ENCODE peak calls at places on chromosomes 12 and 14, in five cellular contexts. One of them, this sample, is unnamed.
A peak's percentile ranks its signal among the peaks of the same experiment; 100 is the strongest.

GRCh38 chr14:64510825-64511679 is 6.5 kb downstream of the ZBTB1 start:
- DNase-seq in upper lobe of left lung: peak; percentile 71
- DNase-seq in suprapubic skin: no peak
- DNase-seq in tibial nerve: peak; percentile 93
- DNase-seq in sigmoid colon: peak; percentile 80
- DNase-seq in this sample: peak; percentile 62

GRCh38 chr12:41794341-41794740 is 350.3 kb downstream of the GXYLT1 start:
- DNase-seq in upper lobe of left lung: no peak
- DNase-seq in suprapubic skin: no peak
- DNase-seq in tibial nerve: no peak
- DNase-seq in sigmoid colon: no peak
- DNase-seq in this sample: no peak

GRCh38 chr14:75499084-75499875 is 23.0 kb upstream of the BATF start:
- DNase-seq in upper lobe of left lung: no peak
- DNase-seq in suprapubic skin: no peak
- DNase-seq in tibial nerve: no peak
- DNase-seq in sigmoid colon: no peak
- DNase-seq in this sample: no peak

GRCh38 chr12:58557646-58558045 is 362.7 kb downstream of the LRIG3 start:
- DNase-seq in upper lobe of left lung: no peak
- DNase-seq in suprapubic skin: no peak
- DNase-seq in tibial nerve: no peak
- DNase-seq in sigmoid colon: no peak
- DNase-seq in this sample: no peak

GRCh38 chr12:67222302-67222701 is 46.9 kb upstream of the CAND1 start:
- DNase-seq in upper lobe of left lung: no peak
- DNase-seq in suprapubic skin: no peak
- DNase-seq in tibial nerve: no peak
- DNase-seq in sigmoid colon: no peak
- DNase-seq in this sample: no peak

GRCh38 chr12:131046813-131047788 is 93.4 kb downstream of the ADGRD1 start:
- DNase-seq in upper lobe of left lung: no peak
- DNase-seq in suprapubic skin: no peak
- DNase-seq in tibial nerve: no peak
- DNase-seq in sigmoid colon: peak; percentile 66
- DNase-seq in this sample: peak; percentile 14

GRCh38 chr12:108297895-108298760 is 41.0 kb downstream of the CMKLR1 start:
- DNase-seq in upper lobe of left lung: no peak
- DNase-seq in suprapubic skin: no peak
- DNase-seq in tibial nerve: no peak
- DNase-seq in sigmoid colon: peak; percentile 5
- DNase-seq in this sample: no peak

GRCh38 chr12:82555699-82556098 is 131.0 kb upstream of the TMTC2 start:
- DNase-seq in upper lobe of left lung: no peak
- DNase-seq in suprapubic skin: no peak
- DNase-seq in tibial nerve: no peak
- DNase-seq in sigmoid colon: no peak
- DNase-seq in this sample: no peak

GRCh38 chr12:54277823-54278276 is 2.1 kb downstream of the CBX5 start:
- DNase-seq in upper lobe of left lung: no peak
- DNase-seq in suprapubic skin: no peak
- DNase-seq in tibial nerve: no peak
- DNase-seq in sigmoid colon: no peak
- DNase-seq in this sample: no peak

GRCh38 chr14:99327458-99328250 is 55.7 kb upstream of the BCL11B start:
- DNase-seq in upper lobe of left lung: no peak
- DNase-seq in suprapubic skin: peak; percentile 31
- DNase-seq in tibial nerve: no peak
- DNase-seq in sigmoid colon: no peak
- DNase-seq in this sample: no peak

GRCh38 chr14:75220097-75220496 is 43.7 kb upstream of the TMED10 start:
- DNase-seq in upper lobe of left lung: no peak
- DNase-seq in suprapubic skin: no peak
- DNase-seq in tibial nerve: no peak
- DNase-seq in sigmoid colon: no peak
- DNase-seq in this sample: no peak

GRCh38 chr12:49632401-49632800 is 9.0 kb downstream of the PRPF40B start:
- DNase-seq in upper lobe of left lung: no peak
- DNase-seq in suprapubic skin: no peak
- DNase-seq in tibial nerve: no peak
- DNase-seq in sigmoid colon: peak; percentile 48
- DNase-seq in this sample: no peak

GRCh38 chr12:124195226-124195938 is 99.5 kb upstream of the RFLNA start:
- DNase-seq in upper lobe of left lung: no peak
- DNase-seq in suprapubic skin: no peak
- DNase-seq in tibial nerve: no peak
- DNase-seq in sigmoid colon: no peak
- DNase-seq in this sample: no peak

GRCh38 chr14:54568821-54569591 is 2.1 kb downstream of the SAMD4A start:
- DNase-seq in upper lobe of left lung: no peak
- DNase-seq in suprapubic skin: no peak
- DNase-seq in tibial nerve: no peak
- DNase-seq in sigmoid colon: peak; percentile 86
- DNase-seq in this sample: no peak

GRCh38 chr12:47504775-47505446 is 200.9 kb downstream of the RPAP3 start:
- DNase-seq in upper lobe of left lung: no peak
- DNase-seq in suprapubic skin: no peak
- DNase-seq in tibial nerve: no peak
- DNase-seq in sigmoid colon: no peak
- DNase-seq in this sample: no peak

GRCh38 chr14:72615511-72616121 is 278.3 kb downstream of the DPF3 start:
- DNase-seq in upper lobe of left lung: no peak
- DNase-seq in suprapubic skin: peak; percentile 59
- DNase-seq in tibial nerve: no peak
- DNase-seq in sigmoid colon: no peak
- DNase-seq in this sample: no peak

GRCh38 chr14:54105898-54106297 is 149.3 kb upstream of the BMP4 start:
- DNase-seq in upper lobe of left lung: peak; percentile 30
- DNase-seq in suprapubic skin: no peak
- DNase-seq in tibial nerve: no peak
- DNase-seq in sigmoid colon: no peak
- DNase-seq in this sample: no peak

GRCh38 chr14:90049390-90049789 is 12.4 kb upstream of the KCNK13 start:
- DNase-seq in upper lobe of left lung: no peak
- DNase-seq in suprapubic skin: no peak
- DNase-seq in tibial nerve: no peak
- DNase-seq in sigmoid colon: no peak
- DNase-seq in this sample: no peak

GRCh38 chr12:123089125-123089524 is 61.8 kb downstream of the PITPNM2 start:
- DNase-seq in upper lobe of left lung: no peak
- DNase-seq in suprapubic skin: no peak
- DNase-seq in tibial nerve: no peak
- DNase-seq in sigmoid colon: no peak
- DNase-seq in this sample: no peak

GRCh38 chr12:53268637-53269562 is 801 bp downstream of the ESPL1 start:
- DNase-seq in upper lobe of left lung: no peak
- DNase-seq in suprapubic skin: no peak
- DNase-seq in tibial nerve: no peak
- DNase-seq in sigmoid colon: no peak
- DNase-seq in this sample: no peak

GRCh38 chr14:55316528-55316927 is 45.3 kb downstream of the FBXO34 start:
- DNase-seq in upper lobe of left lung: no peak
- DNase-seq in suprapubic skin: no peak
- DNase-seq in tibial nerve: no peak
- DNase-seq in sigmoid colon: no peak
- DNase-seq in this sample: no peak

GRCh38 chr12:43957732-43958131 is 121.9 kb downstream of the TMEM117 start:
- DNase-seq in upper lobe of left lung: no peak
- DNase-seq in suprapubic skin: no peak
- DNase-seq in tibial nerve: peak; percentile 41
- DNase-seq in sigmoid colon: no peak
- DNase-seq in this sample: no peak

GRCh38 chr14:77003960-77004710 is 24.4 kb downstream of the IRF2BPL start:
- DNase-seq in upper lobe of left lung: peak; percentile 80
- DNase-seq in suprapubic skin: no peak
- DNase-seq in tibial nerve: no peak
- DNase-seq in sigmoid colon: no peak
- DNase-seq in this sample: no peak

GRCh38 chr12:89319111-89319510 is 33.2 kb downstream of the DUSP6 start:
- DNase-seq in upper lobe of left lung: no peak
- DNase-seq in suprapubic skin: no peak
- DNase-seq in tibial nerve: no peak
- DNase-seq in sigmoid colon: no peak
- DNase-seq in this sample: no peak

GRCh38 chr12:44377443-44378160 is 498.5 kb downstream of the NELL2 start:
- DNase-seq in upper lobe of left lung: no peak
- DNase-seq in suprapubic skin: no peak
- DNase-seq in tibial nerve: no peak
- DNase-seq in sigmoid colon: no peak
- DNase-seq in this sample: no peak

GRCh38 chr14:99348816-99349609 is 77.0 kb upstream of the BCL11B start:
- DNase-seq in upper lobe of left lung: no peak
- DNase-seq in suprapubic skin: peak; percentile 72
- DNase-seq in tibial nerve: no peak
- DNase-seq in sigmoid colon: peak; percentile 12
- DNase-seq in this sample: peak; percentile 4

GRCh38 chr12:41058266-41058665 is 129.9 kb upstream of the PDZRN4 start:
- DNase-seq in upper lobe of left lung: no peak
- DNase-seq in suprapubic skin: no peak
- DNase-seq in tibial nerve: no peak
- DNase-seq in sigmoid colon: no peak
- DNase-seq in this sample: no peak

GRCh38 chr14:84797326-84797725 is 732.6 kb upstream of the FLRT2 start:
- DNase-seq in upper lobe of left lung: no peak
- DNase-seq in suprapubic skin: no peak
- DNase-seq in tibial nerve: no peak
- DNase-seq in sigmoid colon: no peak
- DNase-seq in this sample: no peak

GRCh38 chr14:97219356-97220017 is 422.3 kb downstream of the VRK1 start:
- DNase-seq in upper lobe of left lung: no peak
- DNase-seq in suprapubic skin: no peak
- DNase-seq in tibial nerve: no peak
- DNase-seq in sigmoid colon: no peak
- DNase-seq in this sample: no peak

GRCh38 chr12:57435288-57435687 is 704 bp downstream of the INHBC start:
- DNase-seq in upper lobe of left lung: no peak
- DNase-seq in suprapubic skin: no peak
- DNase-seq in tibial nerve: no peak
- DNase-seq in sigmoid colon: no peak
- DNase-seq in this sample: no peak

GRCh38 chr12:80364056-80364455 is 80.0 kb upstream of the PTPRQ start:
- DNase-seq in upper lobe of left lung: no peak
- DNase-seq in suprapubic skin: no peak
- DNase-seq in tibial nerve: no peak
- DNase-seq in sigmoid colon: no peak
- DNase-seq in this sample: no peak

GRCh38 chr12:12979151-12979550 is 20.9 kb downstream of the HEBP1 start:
- DNase-seq in upper lobe of left lung: no peak
- DNase-seq in suprapubic skin: no peak
- DNase-seq in tibial nerve: no peak
- DNase-seq in sigmoid colon: no peak
- DNase-seq in this sample: no peak

GRCh38 chr12:6765048-6765633 is 1.0 kb upstream of the PTMS start:
- DNase-seq in upper lobe of left lung: no peak
- DNase-seq in suprapubic skin: no peak
- DNase-seq in tibial nerve: no peak
- DNase-seq in sigmoid colon: no peak
- DNase-seq in this sample: no peak
- H3K4me3 ChIP-seq in upper lobe of left lung: peak overlapping the region; percentile 60
- H3K4me3 ChIP-seq in suprapubic skin: peak overlapping the region; percentile 79
- H3K4me3 ChIP-seq in tibial nerve: peak overlapping the region; percentile 84
- H3K4me3 ChIP-seq in sigmoid colon: peak overlapping the region; percentile 94
- H3K4me3 ChIP-seq in this sample: peak overlapping the region; percentile 68

GRCh38 chr12:6360578-6361490 is 14.5 kb downstream of the SCNN1A start:
- DNase-seq in upper lobe of left lung: no peak
- DNase-seq in suprapubic skin: no peak
- DNase-seq in tibial nerve: no peak
- DNase-seq in sigmoid colon: no peak
- DNase-seq in this sample: no peak
- H3K4me1 ChIP-seq in upper lobe of left lung: peaks cover 48% of the 10 kb centered on the region
- H3K4me1 ChIP-seq in suprapubic skin: peaks cover 31% of the 10 kb centered on the region
- H3K4me1 ChIP-seq in tibial nerve: peaks cover 13% of the 10 kb centered on the region
- H3K4me1 ChIP-seq in sigmoid colon: peaks cover 17% of the 10 kb centered on the region
- H3K4me1 ChIP-seq in this sample: no peaks in the 10 kb centered on the region

DNA sequence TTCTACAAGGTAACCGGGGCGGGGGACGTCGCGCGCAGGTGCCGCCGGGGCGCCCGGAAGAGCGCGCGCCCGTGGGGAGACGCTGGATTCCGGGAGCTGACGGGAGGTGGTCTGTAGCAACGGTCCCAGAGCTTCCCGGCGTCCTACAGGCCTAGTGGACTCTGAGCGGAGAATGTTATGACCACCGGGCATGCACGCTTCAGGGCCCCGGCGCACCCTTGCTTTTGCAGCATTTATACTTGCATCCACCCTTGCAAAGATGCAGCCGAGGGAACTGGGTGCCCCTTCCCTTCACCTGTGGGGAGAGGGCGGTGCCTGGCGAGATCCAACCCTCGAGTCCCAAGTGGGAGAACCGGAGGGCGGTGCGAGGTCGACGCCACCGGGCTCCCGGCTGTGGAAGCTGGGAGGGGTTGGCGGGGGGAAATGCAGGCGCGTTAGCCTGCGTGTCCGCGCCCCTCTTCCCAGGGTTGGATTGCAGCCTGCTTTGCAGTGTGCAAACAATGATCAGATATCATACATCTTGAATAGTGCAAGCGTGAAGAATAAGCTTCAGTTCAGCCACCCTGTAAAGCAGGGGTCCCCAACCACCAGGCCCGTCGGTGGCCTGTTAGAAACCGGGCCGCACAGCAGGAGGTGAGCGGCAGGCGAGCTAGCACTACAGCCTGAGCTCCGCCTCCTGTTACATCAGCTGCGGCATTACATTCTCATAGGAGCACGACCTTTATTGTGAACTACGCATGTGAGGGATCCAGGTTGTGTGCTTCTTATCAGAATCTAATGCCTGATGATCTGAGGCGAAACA is 576 bp downstream of the ERP29 start:
- DNase-seq in upper lobe of left lung: peak; percentile 89
- DNase-seq in suprapubic skin: peak; percentile 84
- DNase-seq in tibial nerve: no peak
- DNase-seq in sigmoid colon: peak; percentile 78
- DNase-seq in this sample: peak; percentile 66
- TF ChIP-seq EP300 in upper lobe of left lung: no peak
- TF ChIP-seq EP300 in suprapubic skin: no peak
- TF ChIP-seq EP300 in tibial nerve: no peak
- TF ChIP-seq EP300 in sigmoid colon: no peak
- TF ChIP-seq EP300 in this sample: no peak

GRCh38 chr14:101780887-101781239 is 19.4 kb downstream of the PPP2R5C start:
- DNase-seq in upper lobe of left lung: no peak
- DNase-seq in suprapubic skin: no peak
- DNase-seq in tibial nerve: no peak
- DNase-seq in sigmoid colon: no peak
- DNase-seq in this sample: no peak
- H3K4me3 ChIP-seq in upper lobe of left lung: peak overlapping the region; percentile 59
- H3K4me3 ChIP-seq in suprapubic skin: peak overlapping the region; percentile 67
- H3K4me3 ChIP-seq in tibial nerve: peak overlapping the region; percentile 64
- H3K4me3 ChIP-seq in sigmoid colon: peak overlapping the region; percentile 86
- H3K4me3 ChIP-seq in this sample: peak overlapping the region; percentile 48

This sample was measured in ovary.